ENCODE peak calls at places on chromosomes 2 and 18, in six cellular contexts. K is HCT116, C is PC-3, J is GM23248, D is MM.1S, L is SK-N-SH. M is an unnamed sample. For H3K9me2 and H4K20me1, the result is how much of the 10 kb centered on the place peaks cover.

GRCh38 chr2:58638256-58638795 is 397.2 kb upstream of the FANCL start:
- DNase-seq in K (no peak), C (peak), J (peak), D (no peak), L (no peak), M (no peak)

GRCh38 chr2:79389475-79389874 is 123.4 kb upstream of the CTNNA2 start:
- DNase-seq in K (no peak), C (no peak), J (no peak), D (no peak), L (no peak), M (no peak)

GRCh38 chr2:236196366-236196765 is 28.2 kb upstream of the GBX2 start:
- DNase-seq in K (no peak), C (no peak), J (no peak), D (no peak), L (no peak), M (no peak)

GRCh38 chr2:221836091-221836490 is 264.0 kb upstream of the EPHA4 start:
- DNase-seq in K (no peak), C (peak), J (peak), D (no peak), L (no peak), M (no peak)

GRCh38 chr2:136764397-136765255 is 719 bp upstream of the THSD7B start:
- DNase-seq in K (no peak), C (no peak), J (no peak), D (peak), L (peak), M (no peak)

GRCh38 chr2:240915526-240916335 is 9.6 kb downstream of the CROCC2 start:
- DNase-seq in K (no peak), C (no peak), J (no peak), D (no peak), L (no peak), M (no peak)

GRCh38 chr2:199662245-199662644 is 188.7 kb downstream of the FTCDNL1 start:
- DNase-seq in K (no peak), C (no peak), J (no peak), D (no peak), L (no peak), M (no peak)

GRCh38 chr2:45918816-45919655 is 267.6 kb downstream of the PRKCE start:
- DNase-seq in K (no peak), C (no peak), J (no peak), D (no peak), L (peak), M (no peak)

GRCh38 chr18:55430026-55430425 is 158.0 kb downstream of the TCF4 start:
- DNase-seq in K (no peak), C (no peak), J (no peak), D (no peak), L (peak), M (no peak)

GRCh38 chr18:8742382-8743361 is 37.3 kb downstream of the MTCL1 start:
- DNase-seq in K (no peak), C (no peak), J (peak), D (peak), L (no peak), M (no peak)

GRCh38 chr2:217822296-217823252 is 180.2 kb downstream of the TNS1 start:
- DNase-seq in K (no peak), C (peak), J (peak), D (no peak), L (no peak), M (no peak)

GRCh38 chr2:241970711-241971110 is 101.2 kb downstream of the RTP5 start:
- DNase-seq in K (no peak), C (no peak), J (no peak), D (no peak), L (no peak), M (no peak)

GRCh38 chr2:23595601-23596251 is 210.7 kb downstream of the KLHL29 start:
- DNase-seq in K (no peak), C (no peak), J (peak), D (no peak), L (no peak), M (no peak)

GRCh38 chr18:51522338-51522737 is 324.9 kb upstream of the MEX3C start:
- DNase-seq in K (no peak), C (no peak), J (no peak), D (no peak), L (no peak), M (no peak)

GRCh38 chr2:28084564-28084963 is 194.0 kb downstream of the BABAM2 start:
- DNase-seq in K (no peak), C (peak), J (no peak), D (no peak), L (no peak), M (no peak)

GRCh38 chr18:24362757-24363156 is 34.9 kb downstream of the OSBPL1A start:
- DNase-seq in K (no peak), C (peak), J (no peak), D (no peak), L (no peak), M (no peak)

GRCh38 chr2:236765475-236765874 is 195.8 kb downstream of the ACKR3 start:
- DNase-seq in K (no peak), C (no peak), J (no peak), D (no peak), L (no peak), M (no peak)

GRCh38 chr18:11532758-11533512 is 76.5 kb upstream of the SLC35G4 start:
- DNase-seq in K (no peak), C (no peak), J (no peak), D (no peak), L (no peak), M (no peak)

GRCh38 chr2:68385232-68385906 is 20.3 kb downstream of the PLEK start:
- DNase-seq in K (no peak), C (no peak), J (no peak), D (no peak), L (no peak), M (peak)

GRCh38 chr2:192749606-192750200 is 555.0 kb upstream of the TMEFF2 start:
- DNase-seq in K (peak), C (peak), J (no peak), D (peak), L (peak), M (no peak)

GRCh38 chr18:27227721-27228120 is 42.6 kb upstream of the CHST9 start:
- DNase-seq in K (no peak), C (no peak), J (no peak), D (no peak), L (no peak), M (no peak)

GRCh38 chr18:58715540-58715939 is 44.3 kb downstream of the MALT1 start:
- DNase-seq in K (no peak), C (no peak), J (no peak), D (no peak), L (no peak), M (no peak)

GRCh38 chr18:22284581-22285230 is 115.3 kb downstream of the GATA6 start:
- DNase-seq in K (no peak), C (no peak), J (no peak), D (no peak), L (no peak), M (no peak)

GRCh38 chr18:12998332-12999060 is 7.3 kb downstream of the CEP192 start:
- DNase-seq in K (no peak), C (no peak), J (no peak), D (no peak), L (no peak), M (no peak)

GRCh38 chr2:128639693-128640092 is 321.0 kb upstream of the HS6ST1 start:
- DNase-seq in K (no peak), C (no peak), J (peak), D (no peak), L (no peak), M (peak)

GRCh38 chr2:128641421-128642095 is 322.9 kb upstream of the HS6ST1 start:
- DNase-seq in K (no peak), C (no peak), J (no peak), D (no peak), L (no peak), M (no peak)

GRCh38 chr2:128642316-128642715 is 323.6 kb upstream of the HS6ST1 start:
- DNase-seq in K (no peak), C (no peak), J (no peak), D (no peak), L (no peak), M (no peak)

GRCh38 chr2:128640166-128640846 is 321.6 kb upstream of the HS6ST1 start:
- DNase-seq in K (no peak), C (no peak), J (peak), D (no peak), L (no peak), M (no peak)

DNA sequence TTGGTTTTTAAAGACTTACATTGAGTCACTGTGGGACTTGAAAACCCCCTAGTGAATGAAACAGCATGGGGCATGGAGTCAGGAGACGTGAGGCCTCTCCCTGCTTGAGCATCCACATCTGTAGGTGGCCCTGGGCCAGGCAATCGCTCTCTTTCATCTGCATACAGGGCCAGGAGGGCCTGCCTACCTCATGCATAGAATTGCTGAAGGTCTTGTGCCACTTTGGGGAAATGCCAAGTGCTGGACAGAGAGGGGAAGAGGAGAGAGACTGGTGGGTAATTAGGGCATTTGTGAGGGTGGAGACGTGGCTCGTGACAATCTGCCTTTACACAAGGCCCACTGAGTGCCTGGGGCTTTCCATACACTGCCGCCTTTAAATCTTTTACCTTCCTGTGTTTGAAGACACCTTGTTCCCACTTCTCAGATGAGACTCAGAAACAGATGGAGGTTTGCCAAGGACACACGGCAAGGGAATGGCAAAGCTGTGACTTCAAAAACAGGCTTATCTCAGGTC is 322.2 kb upstream of the HS6ST1 start:
- DNase-seq in K (no peak), C (no peak), J (no peak), D (no peak), L (no peak), M (no peak)
- H3K9me2 ChIP-seq in K (under half), C (under half), J (under half), D (under half), L (under half), M (under half)

GRCh38 chr2:239341146-239341732 is 59.6 kb downstream of the HDAC4 start:
- DNase-seq in K (no peak), C (no peak), J (no peak), D (no peak), L (no peak), M (no peak)

GRCh38 chr2:239337122-239337876 is 63.5 kb downstream of the HDAC4 start:
- DNase-seq in K (no peak), C (no peak), J (no peak), D (no peak), L (no peak), M (no peak)

GRCh38 chr2:239339726-239340654 is 60.8 kb downstream of the HDAC4 start:
- DNase-seq in K (no peak), C (no peak), J (no peak), D (peak), L (no peak), M (no peak)

GRCh38 chr2:239337877-239338484 is 62.8 kb downstream of the HDAC4 start:
- DNase-seq in K (no peak), C (no peak), J (no peak), D (no peak), L (no peak), M (no peak)

GRCh38 chr2:239339241-239339640 is 61.6 kb downstream of the HDAC4 start:
- DNase-seq in K (no peak), C (no peak), J (no peak), D (no peak), L (no peak), M (no peak)
- H4K20me1 ChIP-seq in K (under half), C (under half), J (under half), D (under half), L (under half), M (half or more)

GRCh38 chr18:78208052-78208451 is 771.6 kb upstream of the SALL3 start:
- DNase-seq in K (no peak), C (no peak), J (no peak), D (no peak), L (no peak), M (no peak)
- H3K9ac ChIP-seq in K (no peak), C (no peak), J (no peak), D (no peak), L (no peak), M (no peak)

DNA sequence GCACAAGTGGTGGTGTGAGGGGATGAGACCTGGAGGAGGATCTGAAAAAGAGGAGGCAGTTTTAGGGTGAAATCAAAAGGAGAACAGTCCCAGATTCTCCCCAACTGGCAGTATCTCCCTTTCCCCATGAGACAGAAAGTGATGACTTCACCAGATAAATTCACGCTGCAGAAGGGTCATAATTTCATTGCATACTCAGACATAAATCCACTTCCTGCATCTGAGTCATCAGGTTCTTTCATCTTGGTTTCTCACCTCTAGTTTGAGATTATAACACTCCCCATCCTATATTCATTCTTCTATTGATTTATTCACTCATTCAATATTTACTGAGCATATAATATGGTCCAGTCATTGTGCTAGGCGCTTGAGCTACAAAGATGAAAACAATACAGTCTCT is 64.7 kb downstream of the CCDC148 start:
- DNase-seq in K (peak), C (peak), J (peak), D (no peak), L (no peak), M (no peak)
- H3K9me2 ChIP-seq in K (under half), C (under half), J (under half), D (under half), L (under half), M (under half)

DNA sequence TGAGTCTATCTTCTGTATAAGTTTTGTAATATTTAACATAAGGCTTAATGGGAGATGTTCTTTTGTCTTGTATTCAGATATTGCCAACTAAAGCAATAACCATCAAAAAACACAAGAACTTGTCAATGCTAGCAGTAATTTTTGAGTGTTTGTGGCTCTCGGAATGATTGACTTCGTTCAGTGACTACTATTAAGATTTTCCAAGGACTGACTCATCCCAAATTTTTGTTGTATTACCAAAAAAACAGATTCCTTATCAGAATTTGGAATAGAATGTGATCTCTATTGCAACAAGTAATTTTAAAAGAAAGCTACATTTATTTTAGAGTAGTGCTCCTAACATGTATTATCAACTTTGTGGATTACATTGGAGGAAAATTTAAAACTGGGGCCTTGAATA is 8.1 kb downstream of the NABP1 start:
- DNase-seq in K (no peak), C (no peak), J (peak), D (no peak), L (no peak), M (no peak)
- H4K20me1 ChIP-seq in K (under half), C (under half), J (under half), D (under half), L (under half), M (under half)

DNA sequence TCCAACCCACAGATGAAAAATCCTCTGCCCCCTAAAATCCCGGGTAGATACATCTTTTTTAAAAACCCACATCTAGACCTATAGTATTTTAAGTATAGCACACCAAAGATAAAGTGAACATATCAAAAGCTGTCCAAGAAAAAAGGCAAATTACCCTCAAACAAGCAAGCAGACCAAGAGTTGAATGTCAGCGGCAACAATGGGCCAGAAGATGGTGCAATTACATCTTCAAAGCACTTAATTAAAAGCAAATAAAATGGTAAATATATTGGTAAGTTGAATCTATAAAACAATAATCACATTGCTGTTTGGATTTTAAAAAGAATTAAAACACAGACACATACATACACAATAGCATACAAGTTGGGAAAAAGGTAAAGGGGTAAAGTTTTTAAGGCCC is 98.5 kb downstream of the MYOM1 start:
- DNase-seq in K (no peak), C (no peak), J (no peak), D (no peak), L (no peak), M (no peak)
- H3K9ac ChIP-seq in K (no peak), C (no peak), J (no peak), D (no peak), L (no peak), M (no peak)

DNA sequence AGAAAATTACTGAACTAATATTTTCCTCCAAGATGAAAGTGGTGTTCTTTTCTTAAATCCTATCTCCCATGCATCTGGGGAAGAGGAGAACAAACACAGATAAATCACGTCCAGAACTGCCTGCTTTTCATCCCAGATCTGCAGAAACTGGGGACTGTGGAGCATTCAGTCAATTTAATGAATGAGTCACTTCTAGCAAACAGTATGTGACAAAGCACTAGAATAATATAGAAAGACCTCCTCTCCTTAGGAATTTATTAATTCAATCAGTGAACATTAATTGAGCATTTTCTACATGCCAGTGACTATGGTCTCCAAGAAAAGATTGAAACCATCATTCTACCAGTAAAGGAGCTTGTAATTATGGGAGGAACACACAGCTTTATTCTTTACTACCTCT is 693.4 kb upstream of the ID2 start:
- DNase-seq in K (no peak), C (peak), J (no peak), D (no peak), L (no peak), M (no peak)
- H3K9me2 ChIP-seq in K (under half), C (under half), J (under half), D (under half), L (under half), M (under half)